ENCODE peak calls at places on chromosomes 6 and 20, in five cellular contexts. C is HFFc6, J is neural progenitor cell, Y is AG10803, H is cardiac muscle cell. P is an unnamed sample.

GRCh38 chr6:142694054-142694453 is 250.9 kb downstream of the HIVEP2 start:
- DNase-seq in C (peak), J (no peak), Y (peak), H (no peak), P (no peak)

GRCh38 chr6:142301421-142302391 is at the start of gene ADGRG6:
- DNase-seq in C (peak), J (peak), Y (peak), H (peak), P (peak)

GRCh38 chr6:169933251-169933821 is 181.9 kb downstream of the ERMARD start:
- DNase-seq in C (no peak), J (no peak), Y (no peak), H (no peak), P (no peak)

GRCh38 chr6:108260126-108260808 is 573 bp downstream of the SNX3 start:
- DNase-seq in C (peak), J (peak), Y (peak), H (peak), P (peak)

GRCh38 chr6:54802775-54803631 is 43.6 kb upstream of the FAM83B start:
- DNase-seq in C (peak), J (peak), Y (peak), H (no peak), P (no peak)

GRCh38 chr20:44734938-44735337 is 10.7 kb upstream of the KCNK15 start:
- DNase-seq in C (peak), J (peak), Y (peak), H (peak), P (no peak)

GRCh38 chr20:44187054-44187762 is at the start of gene JPH2:
- DNase-seq in C (peak), J (peak), Y (peak), H (peak), P (peak)

GRCh38 chr6:1613631-1614447 is 4.1 kb downstream of the FOXC1 start:
- DNase-seq in C (no peak), J (peak), Y (no peak), H (peak), P (no peak)

GRCh38 chr6:124870611-124871201 is 91.5 kb upstream of the RNF217 start:
- DNase-seq in C (peak), J (peak), Y (peak), H (peak), P (no peak)

GRCh38 chr6:138291036-138291848 is 73.0 kb upstream of the PBOV1 start:
- DNase-seq in C (no peak), J (peak), Y (no peak), H (no peak), P (no peak)

GRCh38 chr6:166032366-166033171 is 135.1 kb downstream of the TBXT start:
- DNase-seq in C (no peak), J (peak), Y (peak), H (no peak), P (peak)
- TF ChIP-seq CTCF in C (peak), J (peak), Y (peak), H (peak), P (peak)

GRCh38 chr20:669573-669972 is 6.0 kb downstream of the SCRT2 start:
- DNase-seq in C (no peak), J (no peak), Y (no peak), H (peak), P (no peak)

GRCh38 chr20:668050-668449 is 7.6 kb downstream of the SCRT2 start:
- DNase-seq in C (no peak), J (no peak), Y (no peak), H (no peak), P (no peak)

GRCh38 chr20:668638-669037 is 7.0 kb downstream of the SCRT2 start:
- DNase-seq in C (no peak), J (no peak), Y (no peak), H (no peak), P (no peak)

GRCh38 chr20:666877-667276 is 8.7 kb downstream of the SCRT2 start:
- DNase-seq in C (no peak), J (no peak), Y (no peak), H (no peak), P (no peak)

DNA sequence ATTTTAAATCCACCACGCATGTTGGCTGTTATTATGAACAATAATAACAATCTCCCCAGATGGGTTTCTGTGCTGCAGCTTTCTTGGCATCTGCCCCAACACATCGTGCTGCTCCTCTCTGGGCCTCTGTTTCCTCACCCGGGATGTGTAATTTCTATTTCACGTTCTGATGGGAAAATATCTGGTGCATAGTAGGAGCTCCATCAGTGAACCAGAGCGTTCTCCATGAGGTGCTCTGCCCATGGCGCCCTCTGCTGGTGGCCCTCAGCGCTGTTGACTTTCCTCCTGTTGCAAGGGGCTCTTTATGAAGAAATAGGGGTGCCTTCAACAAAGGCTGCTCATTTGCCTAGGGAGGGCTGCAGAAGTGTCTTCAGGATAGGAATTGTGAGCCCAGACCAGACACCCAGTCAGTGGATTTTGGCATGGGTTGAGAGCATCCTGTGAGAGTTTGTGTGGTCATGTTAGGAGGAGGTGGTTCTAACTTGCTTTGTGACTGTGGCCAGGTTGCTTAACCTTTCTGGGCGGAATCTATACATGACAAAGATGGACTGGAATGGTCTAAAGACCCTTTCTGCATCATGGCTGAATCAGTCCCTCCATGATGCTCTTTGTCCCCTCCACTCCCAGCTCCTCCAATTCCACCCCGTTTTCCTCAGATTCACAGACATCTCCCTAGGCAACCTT is 8.1 kb downstream of the SCRT2 start:
- DNase-seq in C (no peak), J (peak), Y (no peak), H (peak), P (peak)
- TF ChIP-seq CTCF in C (peak), J (peak), Y (peak), H (peak), P (peak)

GRCh38 chr6:131782764-131783163 is 25.1 kb upstream of the ENPP1 start:
- DNase-seq in C (no peak), J (no peak), Y (no peak), H (no peak), P (no peak)
- TF ChIP-seq CTCF in C (no peak), J (no peak), Y (no peak), H (no peak), P (peak)

GRCh38 chr6:36594029-36594815 is at the start of gene SRSF3:
- DNase-seq in C (peak), J (peak), Y (peak), H (peak), P (peak)
- TF ChIP-seq CTCF in C (peak), J (peak), Y (peak), H (peak), P (peak)

GRCh38 chr20:56247954-56248782 is at the start of gene MC3R:
- DNase-seq in C (peak), J (peak), Y (peak), H (peak), P (no peak)
- TF ChIP-seq CTCF in C (peak), J (peak), Y (peak), H (peak), P (peak)

GRCh38 chr20:38895098-38895949 is 30.9 kb upstream of the FAM83D start:
- DNase-seq in C (no peak), J (no peak), Y (no peak), H (no peak), P (no peak)

GRCh38 chr20:38896009-38896594 is 30.1 kb upstream of the FAM83D start:
- DNase-seq in C (no peak), J (no peak), Y (no peak), H (no peak), P (no peak)

GRCh38 chr20:38893056-38893455 is 33.2 kb upstream of the FAM83D start:
- DNase-seq in C (no peak), J (peak), Y (no peak), H (no peak), P (no peak)

GRCh38 chr20:38893485-38894090 is 32.6 kb upstream of the FAM83D start:
- DNase-seq in C (peak), J (peak), Y (peak), H (peak), P (peak)

DNA sequence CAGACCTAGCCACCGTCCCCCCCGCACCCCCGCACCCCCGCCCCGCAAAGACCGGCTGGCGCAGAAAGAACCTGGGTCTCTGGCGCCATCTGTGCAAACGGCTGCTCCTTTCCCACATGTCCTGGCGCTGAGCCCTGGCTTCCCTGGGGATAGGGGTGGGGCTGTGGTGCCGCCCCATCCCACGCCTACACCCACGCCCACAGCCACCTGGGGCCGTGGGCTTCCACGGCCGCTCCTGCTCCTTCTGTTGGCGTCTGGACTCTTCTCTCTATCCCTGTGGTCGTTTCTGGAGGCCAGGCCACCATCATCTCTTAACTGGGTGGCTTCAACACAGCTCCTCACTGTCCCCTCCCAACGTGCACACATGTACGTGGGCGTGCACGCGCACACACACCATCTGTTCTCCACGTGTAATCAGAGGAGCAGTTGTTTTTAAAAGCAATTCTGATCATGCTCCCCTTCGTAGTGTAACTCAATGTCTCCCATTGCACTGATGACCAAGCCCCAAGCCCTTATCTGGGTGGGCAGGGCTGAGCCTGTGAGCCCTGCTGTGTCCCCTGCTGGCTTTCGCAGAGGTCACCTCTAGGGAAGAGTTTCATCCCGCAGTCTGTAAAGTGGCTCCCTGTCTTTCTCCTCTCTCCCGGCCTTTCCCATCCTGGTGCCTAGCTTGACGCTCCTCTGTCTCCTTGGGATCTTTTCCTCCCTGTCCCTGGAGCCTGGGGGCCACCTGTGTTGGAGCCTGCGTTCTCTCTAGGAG is 31.9 kb upstream of the FAM83D start:
- DNase-seq in C (no peak), J (no peak), Y (no peak), H (no peak), P (peak)
- TF ChIP-seq CTCF in C (peak), J (no peak), Y (no peak), H (no peak), P (peak)

DNA sequence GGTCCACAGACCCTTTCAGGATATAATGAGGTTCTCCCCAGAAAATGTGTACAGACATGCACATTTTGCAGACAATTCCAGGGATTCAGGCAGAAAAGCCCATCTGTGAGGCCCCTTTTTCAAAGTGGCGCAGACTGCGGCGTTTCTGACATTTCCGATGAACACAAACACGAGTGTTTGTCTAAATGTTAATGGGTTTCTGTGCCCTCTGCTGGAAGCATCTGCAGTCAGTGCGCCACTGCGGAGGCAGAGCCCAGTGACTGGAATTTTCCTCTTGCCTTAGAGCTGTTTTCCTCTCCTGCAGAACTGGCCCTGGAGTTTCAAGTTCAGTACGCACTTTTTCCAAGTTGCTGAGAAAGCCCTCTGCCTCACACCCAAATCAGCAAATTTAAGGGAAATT is 15.3 kb downstream of the ANKRD60 start:
- DNase-seq in C (peak), J (peak), Y (peak), H (no peak), P (no peak)
- TF ChIP-seq CTCF in C (peak), J (peak), Y (peak), H (no peak), P (no peak)

P was measured in left ventricle myocardium inferior.